ENCODE peak calls at places on chromosomes 1 and 21, in five cellular contexts. Y is NCI-H748 treated with DMSO at 0.1 percent for 48 hours; I is Kasumi-1; H is NAMALWA; B is activated T-cell treated with anti-CD3 and anti-CD28 coated beads, Interleukin-2, amount 50 U/mL, for 48 hours. T is an unnamed sample.
A peak's percentile ranks its signal among the peaks of the same experiment; 100 is the strongest.

GRCh38 chr1:95304803-95305202 is 70.8 kb downstream of the RWDD3 start:
- DNase-seq in Y (no peak), I (no peak), H (no peak), B (no peak), T (no peak)

GRCh38 chr1:119794856-119795255 is 16.4 kb downstream of the REG4 start:
- DNase-seq in Y (no peak), I (no peak), H (no peak), B (no peak), T (no peak)

GRCh38 chr1:8939362-8939995 is 6.2 kb upstream of the CA6 start:
- DNase-seq in Y (no peak), I (no peak), H (no peak), B (no peak), T (peak; percentile 59)

GRCh38 chr1:77316966-77317365 is 35.1 kb downstream of the AK5 start:
- DNase-seq in Y (no peak), I (no peak), H (no peak), B (no peak), T (no peak)

GRCh38 chr1:218890436-218890835 is 283.2 kb upstream of the LYPLAL1 start:
- DNase-seq in Y (no peak), I (no peak), H (no peak), B (no peak), T (no peak)

GRCh38 chr1:8663090-8663802 is 154.2 kb downstream of the RERE start:
- DNase-seq in Y (no peak), I (no peak), H (no peak), B (no peak), T (no peak)

GRCh38 chr21:43876605-43877004 is 11.6 kb downstream of the AGPAT3 start:
- DNase-seq in Y (no peak), I (no peak), H (no peak), B (no peak), T (no peak)

GRCh38 chr1:53183277-53183990 is 13.2 kb upstream of the CPT2 start:
- DNase-seq in Y (no peak), I (no peak), H (no peak), B (no peak), T (no peak)

GRCh38 chr1:248850124-248850523 is 8.8 kb downstream of the ZNF692 start:
- DNase-seq in Y (no peak), I (no peak), H (no peak), B (no peak), T (no peak)

GRCh38 chr1:98044766-98045165 is 123.9 kb upstream of the DPYD start:
- DNase-seq in Y (no peak), I (no peak), H (no peak), B (no peak), T (no peak)

GRCh38 chr1:23561813-23562100 is 2.5 kb upstream of the ID3 start:
- DNase-seq in Y (no peak), I (no peak), H (no peak), B (no peak), T (no peak)

GRCh38 chr21:29704719-29705118 is 235.1 kb downstream of the GRIK1 start:
- DNase-seq in Y (no peak), I (no peak), H (no peak), B (no peak), T (no peak)

GRCh38 chr1:86227026-86227425 is 70.5 kb upstream of the COL24A1 start:
- DNase-seq in Y (no peak), I (no peak), H (no peak), B (no peak), T (no peak)

GRCh38 chr1:7752512-7753417 is 18.3 kb upstream of the VAMP3 start:
- DNase-seq in Y (peak; percentile 79), I (peak; percentile 67), H (peak; percentile 75), B (peak; percentile 34), T (peak; percentile 28)

GRCh38 chr1:67532452-67533216 is 102.4 kb upstream of the SERBP1 start:
- DNase-seq in Y (peak; percentile 60), I (peak; percentile 68), H (peak; percentile 80), B (no peak), T (peak; percentile 68)

GRCh38 chr1:182766881-182767645 is 22.5 kb upstream of the NPL start:
- DNase-seq in Y (no peak), I (no peak), H (no peak), B (no peak), T (no peak)

GRCh38 chr1:206666954-206667353 is 17.8 kb upstream of the MAPKAPK2 start:
- DNase-seq in Y (no peak), I (no peak), H (no peak), B (no peak), T (no peak)

GRCh38 chr21:42468511-42469131 is 27.4 kb downstream of the RSPH1 start:
- DNase-seq in Y (no peak), I (no peak), H (no peak), B (no peak), T (no peak)

GRCh38 chr1:167328306-167328705 is 107.6 kb downstream of the POU2F1 start:
- DNase-seq in Y (no peak), I (no peak), H (no peak), B (no peak), T (no peak)

GRCh38 chr1:226474443-226475111 is 66.7 kb upstream of the PARP1 start:
- DNase-seq in Y (no peak), I (no peak), H (no peak), B (no peak), T (peak; percentile 59)

GRCh38 chr1:36889846-36890245 is 144.5 kb downstream of the GRIK3 start:
- DNase-seq in Y (no peak), I (no peak), H (no peak), B (no peak), T (no peak)

T was measured in MV-4-11.